ENCODE peak calls at places on chromosomes 6 and 20, in eight cellular contexts. C is HuH-7; D is HS-27A; S is tibial nerve; W is AG08396; F is fibroblast of the conjunctiva; G is CD4-positive, CD25-positive, alpha-beta regulatory T cell; Y is pancreas. N is an unnamed sample.

GRCh38 chr20:57786304-57786942 is 76.6 kb upstream of the PMEPA1 start:
- DNase-seq in C (no peak), D (no peak), S (no peak), W (no peak), F (no peak), G (no peak), Y (no peak), N (no peak)

GRCh38 chr20:56759741-56760278 is 130.7 kb downstream of the TFAP2C start:
- DNase-seq in C (no peak), D (no peak), S (no peak), W (no peak), F (no peak), G (no peak), Y (no peak), N (no peak)

GRCh38 chr6:10146723-10147451 is 268.0 kb downstream of the TFAP2A start:
- DNase-seq in C (peak), D (no peak), S (no peak), W (peak), F (peak), G (peak), Y (no peak), N (peak)

GRCh38 chr6:11601776-11602605 is 64.4 kb downstream of the TMEM170B start:
- DNase-seq in C (no peak), D (no peak), S (no peak), W (no peak), F (no peak), G (no peak), Y (no peak), N (no peak)

GRCh38 chr20:50311308-50312001 is 120.8 kb downstream of the CEBPB start:
- DNase-seq in C (no peak), D (no peak), S (no peak), W (no peak), F (no peak), G (no peak), Y (no peak), N (no peak)

GRCh38 chr6:12472601-12473038 is 182.5 kb downstream of the EDN1 start:
- DNase-seq in C (no peak), D (no peak), S (peak), W (peak), F (peak), G (no peak), Y (peak), N (no peak)

GRCh38 chr20:3606021-3606420 is 57.2 kb downstream of the GFRA4 start:
- DNase-seq in C (no peak), D (no peak), S (no peak), W (no peak), F (no peak), G (no peak), Y (no peak), N (no peak)

GRCh38 chr6:105844275-105844848 is 241.8 kb upstream of the PRDM1 start:
- DNase-seq in C (no peak), D (no peak), S (no peak), W (peak), F (no peak), G (no peak), Y (no peak), N (no peak)

GRCh38 chr6:2204272-2204671 is 41.1 kb downstream of the GMDS start:
- DNase-seq in C (no peak), D (no peak), S (no peak), W (no peak), F (no peak), G (no peak), Y (no peak), N (no peak)

N was measured in COLO829.